ENCODE peak calls at places on chromosome 13, in five cellular contexts. F is tibial nerve, H is epithelial cell of proximal tubule, Q is nucleus accumbens, Y is T-helper 1 cell. U is an unnamed sample.

GRCh38 chr13:49996166-49996915 is 501 bp upstream of the TRIM13 start:
- DNase-seq in H (no peak), Y (peak), F (peak), Q (peak), U (peak)

GRCh38 chr13:111531505-111531904 is 211.1 kb downstream of the TEX29 start:
- DNase-seq in H (peak), Q (no peak), F (no peak), Y (no peak), U (no peak)

GRCh38 chr13:98842074-98842473 is 89.6 kb upstream of the SLC15A1 start:
- DNase-seq in Y (no peak), F (no peak), Q (no peak), H (no peak), U (no peak)

GRCh38 chr13:77687799-77688198 is 9.7 kb upstream of the SLAIN1 start:
- DNase-seq in F (no peak), Y (no peak), H (no peak), Q (no peak), U (no peak)

GRCh38 chr13:42110410-42111155 is 62.1 kb downstream of the DGKH start:
- DNase-seq in Q (no peak), H (peak), F (no peak), Y (peak), U (no peak)

GRCh38 chr13:113192902-113193301 is 15.6 kb downstream of the PCID2 start:
- DNase-seq in H (no peak), Y (no peak), Q (no peak), F (no peak), U (no peak)

GRCh38 chr13:99626461-99627082 is 125.3 kb downstream of the TM9SF2 start:
- DNase-seq in H (no peak), F (no peak), Y (no peak), Q (no peak), U (no peak)

GRCh38 chr13:33349996-33350826 is 64.7 kb upstream of the STARD13 start:
- DNase-seq in Y (no peak), H (no peak), Q (no peak), F (peak), U (peak)

GRCh38 chr13:23922005-23922932 is 25.0 kb upstream of the C1QTNF9B start:
- DNase-seq in F (no peak), Q (no peak), H (no peak), Y (no peak), U (no peak)

GRCh38 chr13:75963318-75963717 is 327.2 kb downstream of the LMO7 start:
- DNase-seq in Y (no peak), F (no peak), Q (no peak), H (no peak), U (no peak)

GRCh38 chr13:102812616-102813287 is 13.8 kb downstream of the BIVM start:
- DNase-seq in Q (no peak), F (no peak), H (no peak), Y (no peak), U (no peak)

GRCh38 chr13:52016296-52016695 is 4.1 kb downstream of the ALG11 start:
- DNase-seq in Q (no peak), Y (no peak), H (no peak), F (no peak), U (no peak)

GRCh38 chr13:104869501-104869900 is 1666.0 kb downstream of the EFNB2 start:
- DNase-seq in F (no peak), H (no peak), Q (no peak), Y (no peak), U (no peak)

GRCh38 chr13:110643324-110643723 is 28.0 kb downstream of the NAXD start:
- DNase-seq in H (no peak), Q (no peak), F (no peak), Y (no peak), U (no peak)

GRCh38 chr13:49164712-49165111 is 55.4 kb upstream of the MLNR start:
- DNase-seq in Q (no peak), Y (no peak), F (no peak), H (no peak), U (no peak)

GRCh38 chr13:20430296-20430695 is 95.4 kb downstream of the CRYL1 start:
- DNase-seq in H (no peak), F (no peak), Q (no peak), Y (no peak), U (no peak)

U was measured in heart left ventricle.